ENCODE peak calls at places on chromosomes 7 and 10, in ten cellular contexts. T is GM23248; L is keratinocyte; B is OCI-LY7; J is heart right ventricle; M is lower lobe of right lung; I is stomach; F is breast epithelium; Y is CD4-positive, CD25-positive, alpha-beta regulatory T cell; G is effector memory CD4-positive, alpha-beta T cell. R is an unnamed sample. For H3K36me3, the result is how much of the 10 kb centered on the place peaks cover.

GRCh38 chr7:81583882-81584533 is 185.8 kb downstream of the HGF start:
- DNase-seq in J (no peak), I (no peak), M (no peak), F (no peak), T (peak), G (no peak), Y (no peak), L (no peak), B (no peak), R (no peak)

GRCh38 chr10:121310151-121310711 is 288.0 kb downstream of the FGFR2 start:
- DNase-seq in G (no peak), L (no peak), J (no peak), I (no peak), B (no peak), Y (no peak), T (no peak), M (no peak), F (no peak), R (no peak)

GRCh38 chr7:144009361-144009760 is 9.2 kb downstream of the OR6B1 start:
- DNase-seq in Y (no peak), J (no peak), T (no peak), F (no peak), B (no peak), G (no peak), M (no peak), L (no peak), I (no peak), R (no peak)

GRCh38 chr10:86334515-86335085 is 32.0 kb downstream of the GRID1 start:
- DNase-seq in M (peak), I (no peak), F (no peak), B (no peak), J (no peak), G (no peak), L (no peak), Y (no peak), T (no peak), R (no peak)

GRCh38 chr7:150876817-150877526 is 24.7 kb downstream of the AOC1 start:
- DNase-seq in J (peak), Y (peak), G (peak), L (no peak), T (peak), M (peak), I (peak), F (no peak), B (peak), R (peak)

GRCh38 chr7:3579638-3580219 is 278.7 kb downstream of the SDK1 start:
- DNase-seq in I (no peak), B (no peak), T (no peak), Y (no peak), J (no peak), L (no peak), M (no peak), G (no peak), F (no peak), R (no peak)

GRCh38 chr7:83798489-83798888 is 149.6 kb upstream of the SEMA3E start:
- DNase-seq in L (no peak), F (no peak), T (no peak), M (no peak), Y (no peak), B (no peak), I (no peak), J (no peak), G (no peak), R (no peak)

GRCh38 chr7:45088821-45089313 is at the start of gene NACAD:
- DNase-seq in T (peak), Y (no peak), M (no peak), G (no peak), I (peak), L (no peak), J (peak), F (no peak), B (no peak), R (no peak)

GRCh38 chr7:135802697-135803096 is 54.1 kb upstream of the FAM180A start:
- DNase-seq in L (no peak), B (no peak), I (no peak), G (no peak), T (peak), M (no peak), F (no peak), Y (no peak), J (no peak), R (no peak)

GRCh38 chr10:45444976-45445898 is 71.2 kb downstream of the ALOX5 start:
- DNase-seq in B (no peak), L (no peak), J (no peak), I (peak), Y (no peak), G (no peak), F (no peak), M (no peak), T (no peak), R (no peak)

GRCh38 chr10:50554381-50554994 is 69.3 kb downstream of the SGMS1 start:
- DNase-seq in B (no peak), Y (no peak), T (no peak), F (no peak), G (no peak), M (no peak), L (no peak), J (no peak), I (no peak), R (no peak)

GRCh38 chr10:89665302-89665701 is 20.3 kb upstream of the PANK1 start:
- DNase-seq in Y (no peak), B (no peak), M (no peak), J (no peak), I (no peak), F (no peak), G (no peak), T (no peak), L (no peak), R (no peak)

GRCh38 chr7:127786184-127786583 is 134.2 kb downstream of the SND1 start:
- DNase-seq in L (no peak), F (no peak), B (no peak), Y (no peak), J (no peak), G (no peak), T (peak), M (no peak), I (no peak), R (no peak)

GRCh38 chr7:78020131-78020873 is 221.7 kb downstream of the PHTF2 start:
- DNase-seq in T (peak), M (no peak), Y (peak), B (peak), L (peak), J (no peak), I (peak), F (no peak), G (no peak), R (peak)

GRCh38 chr7:29588212-29588611 is 24.6 kb downstream of the PRR15 start:
- DNase-seq in L (no peak), T (no peak), F (no peak), B (no peak), J (no peak), G (no peak), M (no peak), I (no peak), Y (no peak), R (no peak)

GRCh38 chr10:125633517-125633999 is 49.4 kb downstream of the TEX36 start:
- DNase-seq in F (no peak), T (no peak), J (no peak), L (no peak), G (no peak), B (no peak), I (no peak), M (no peak), Y (no peak), R (no peak)

GRCh38 chr7:101017099-101017777 is 2.6 kb upstream of the MUC17 start:
- DNase-seq in B (peak), F (no peak), M (peak), T (peak), G (peak), I (peak), J (peak), Y (peak), L (peak), R (peak)

GRCh38 chr7:106813705-106814305 is 51.3 kb upstream of the PIK3CG start:
- DNase-seq in T (peak), J (no peak), F (no peak), I (no peak), L (no peak), G (no peak), B (no peak), M (no peak), Y (no peak), R (no peak)

GRCh38 chr10:116110736-116111135 is 162.3 kb downstream of the GFRA1 start:
- DNase-seq in L (no peak), I (peak), J (no peak), B (no peak), Y (no peak), F (no peak), G (no peak), M (no peak), T (no peak), R (no peak)

GRCh38 chr10:22174442-22174841 is 43.4 kb downstream of the EBLN1 start:
- DNase-seq in L (no peak), B (no peak), T (no peak), F (no peak), I (no peak), Y (no peak), G (no peak), M (no peak), J (no peak), R (no peak)

GRCh38 chr10:78464118-78464855 is 430.6 kb downstream of the RPS24 start:
- DNase-seq in B (no peak), J (no peak), L (no peak), G (no peak), F (no peak), Y (no peak), M (no peak), I (peak), T (no peak), R (no peak)

GRCh38 chr7:137820156-137820555 is 26.6 kb downstream of the DGKI start:
- DNase-seq in G (no peak), M (no peak), B (no peak), F (no peak), L (no peak), Y (no peak), T (peak), J (no peak), I (no peak), R (no peak)

GRCh38 chr7:105212236-105212635 is 176.5 kb downstream of the SRPK2 start:
- DNase-seq in J (no peak), T (no peak), F (no peak), I (no peak), L (no peak), G (no peak), M (no peak), Y (no peak), B (no peak), R (no peak)

GRCh38 chr7:27080844-27081423 is 14.9 kb downstream of the HOXA1 start:
- DNase-seq in B (no peak), G (no peak), F (no peak), J (no peak), T (peak), Y (no peak), L (no peak), I (no peak), M (no peak), R (no peak)

GRCh38 chr7:130242198-130243014 is 24.3 kb upstream of the CPA2 start:
- DNase-seq in F (no peak), L (peak), G (peak), Y (peak), B (peak), T (peak), M (peak), J (peak), I (peak), R (peak)

GRCh38 chr10:86663046-86663345 is 5.3 kb upstream of the LDB3 start:
- DNase-seq in G (no peak), T (no peak), M (peak), I (no peak), Y (no peak), J (peak), L (no peak), F (no peak), B (no peak), R (no peak)

GRCh38 chr10:49174926-49175500 is 13.2 kb downstream of the TMEM273 start:
- DNase-seq in Y (no peak), F (no peak), J (no peak), M (no peak), T (no peak), G (no peak), I (no peak), B (no peak), L (no peak), R (no peak)

GRCh38 chr10:32981760-32982159 is 23.7 kb upstream of the ITGB1 start:
- DNase-seq in F (no peak), J (peak), L (no peak), B (peak), Y (no peak), T (peak), G (no peak), M (no peak), I (peak), R (no peak)

GRCh38 chr7:136251826-136252225 is 274.7 kb upstream of the MTPN start:
- DNase-seq in F (no peak), M (no peak), B (no peak), Y (no peak), G (no peak), L (no peak), T (peak), J (no peak), I (no peak), R (no peak)

GRCh38 chr7:134255814-134256213 is 60.9 kb downstream of the SLC35B4 start:
- DNase-seq in Y (no peak), J (no peak), T (no peak), I (no peak), M (no peak), G (no peak), F (no peak), B (no peak), L (no peak), R (no peak)

GRCh38 chr10:74738985-74739567 is 87.3 kb upstream of the KAT6B start:
- DNase-seq in L (no peak), F (no peak), M (no peak), Y (peak), J (no peak), G (no peak), B (peak), I (no peak), T (peak), R (no peak)

GRCh38 chr7:105046414-105046813 is 32.4 kb downstream of the KMT2E start:
- DNase-seq in F (no peak), B (no peak), I (no peak), T (peak), Y (no peak), J (no peak), G (no peak), L (no peak), M (no peak), R (no peak)

GRCh38 chr10:28954211-28954610 is 276.9 kb downstream of the BAMBI start:
- DNase-seq in M (no peak), F (no peak), J (no peak), I (no peak), Y (no peak), T (no peak), B (no peak), G (no peak), L (no peak), R (no peak)

GRCh38 chr7:144063710-144064109 is 5.9 kb upstream of the OR2A25 start:
- DNase-seq in M (no peak), J (no peak), G (no peak), F (no peak), I (no peak), B (no peak), L (no peak), T (no peak), Y (no peak), R (no peak)

GRCh38 chr7:1045038-1045726 is 836 bp downstream of the GPR146 start:
- DNase-seq in T (no peak), G (no peak), I (no peak), B (no peak), M (no peak), F (no peak), L (no peak), Y (no peak), J (no peak), R (no peak)

DNA sequence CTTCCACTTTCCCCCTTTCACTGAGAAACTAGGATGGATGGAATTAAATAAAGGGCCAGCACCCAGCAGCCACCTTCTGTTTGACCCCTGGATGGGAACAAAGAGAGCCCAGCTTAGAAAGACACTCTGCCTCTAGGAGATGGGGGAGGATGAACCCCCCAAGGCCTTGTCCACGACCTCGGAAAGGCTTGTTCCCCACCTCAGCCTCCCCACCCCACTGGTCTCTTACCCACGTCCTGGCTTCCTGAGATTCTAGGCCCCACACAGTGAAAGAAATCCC is 9.7 kb downstream of the ITPRIP start:
- DNase-seq in L (no peak), M (no peak), J (no peak), I (no peak), Y (no peak), T (no peak), F (peak), G (no peak), B (no peak), R (no peak)
- H3K4me3 ChIP-seq in L (peak), M (peak), J (peak), I (peak), Y (peak), T (peak), F (peak), G (peak), B (no peak), R (peak)

GRCh38 chr7:98911936-98912335 is 33.6 kb downstream of the TRRAP start:
- DNase-seq in L (no peak), F (no peak), J (no peak), Y (no peak), B (no peak), G (no peak), T (no peak), M (no peak), I (peak), R (no peak)
- H3K36me3 ChIP-seq in L (under half), F (under half), J (half or more), Y (half or more), B (half or more), G (half or more), T (under half), M (half or more), I (half or more), R (under half)

GRCh38 chr7:35546691-35547090 is 148.2 kb downstream of the HERPUD2 start:
- DNase-seq in G (no peak), F (no peak), J (no peak), L (no peak), T (no peak), Y (no peak), B (no peak), I (no peak), M (no peak), R (no peak)

GRCh38 chr7:35551682-35552081 is 143.3 kb downstream of the HERPUD2 start:
- DNase-seq in L (no peak), B (no peak), F (no peak), G (no peak), T (no peak), I (no peak), M (no peak), J (no peak), Y (no peak), R (no peak)

GRCh38 chr7:35548291-35548690 is 146.6 kb downstream of the HERPUD2 start:
- DNase-seq in T (no peak), L (no peak), J (no peak), Y (no peak), F (no peak), B (no peak), M (no peak), I (no peak), G (no peak), R (no peak)

GRCh38 chr7:35550831-35551230 is 144.1 kb downstream of the HERPUD2 start:
- DNase-seq in F (no peak), G (no peak), B (no peak), T (no peak), L (no peak), J (no peak), M (no peak), Y (no peak), I (no peak), R (no peak)

DNA sequence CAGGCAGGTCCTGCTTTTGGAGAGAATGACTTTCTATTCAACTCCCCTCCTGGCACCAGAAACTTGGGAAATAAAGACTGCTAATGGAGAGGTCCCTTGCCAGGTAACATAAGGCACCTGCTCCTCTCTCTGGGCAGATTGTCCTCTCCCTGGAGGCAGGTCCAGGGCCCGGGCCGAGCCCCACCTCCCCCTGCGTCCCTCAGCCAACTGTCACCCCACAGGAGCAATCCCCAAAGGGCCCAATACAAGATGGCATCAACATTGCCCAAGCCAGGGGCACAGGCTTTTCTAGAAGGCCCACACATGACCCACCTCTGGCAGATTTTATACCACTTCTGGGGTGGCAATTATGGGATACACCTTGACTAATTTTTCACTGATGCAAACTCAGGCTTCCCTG is 145.2 kb downstream of the HERPUD2 start:
- DNase-seq in T (no peak), Y (no peak), J (no peak), I (no peak), M (no peak), B (no peak), F (no peak), G (no peak), L (no peak), R (no peak)
- H3K4me3 ChIP-seq in T (no peak), Y (no peak), J (no peak), I (no peak), M (no peak), B (no peak), F (no peak), G (no peak), L (no peak), R (no peak)

GRCh38 chr10:96598841-96599240 is 12.0 kb upstream of the TM9SF3 start:
- DNase-seq in B (no peak), J (no peak), I (no peak), T (no peak), Y (no peak), L (no peak), G (no peak), M (no peak), F (no peak), R (no peak)

GRCh38 chr10:96596422-96597407 is 9.9 kb upstream of the TM9SF3 start:
- DNase-seq in B (no peak), I (no peak), F (no peak), M (no peak), T (no peak), L (no peak), G (no peak), J (no peak), Y (no peak), R (no peak)

GRCh38 chr10:96600337-96600736 is 13.5 kb upstream of the TM9SF3 start:
- DNase-seq in Y (no peak), I (peak), F (no peak), B (no peak), J (no peak), L (no peak), M (no peak), T (no peak), G (no peak), R (no peak)

DNA sequence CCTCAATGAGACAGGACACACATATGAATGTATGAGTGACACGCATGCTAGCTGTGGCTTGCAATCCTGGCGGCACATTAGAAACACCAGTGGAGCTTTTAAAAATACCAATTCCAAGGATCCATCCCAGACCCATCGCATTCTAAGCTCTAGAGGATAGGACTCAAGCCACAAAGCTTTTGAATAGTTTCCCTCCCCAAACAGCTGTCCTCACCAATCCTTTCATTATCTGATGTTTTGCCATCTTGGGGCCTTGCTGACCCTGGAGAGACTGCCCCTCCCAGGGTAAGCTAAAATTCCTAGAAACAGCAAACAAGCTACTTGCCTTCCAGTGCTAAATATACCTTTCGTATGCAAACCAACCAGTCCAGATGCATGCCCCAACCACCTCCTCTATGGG is 8.9 kb upstream of the TM9SF3 start:
- DNase-seq in F (no peak), G (no peak), M (no peak), T (no peak), Y (no peak), J (no peak), I (no peak), L (no peak), B (no peak), R (no peak)
- H3K36me3 ChIP-seq in F (under half), G (under half), M (under half), T (under half), Y (under half), J (under half), I (under half), L (under half), B (half or more), R (under half)

GRCh38 chr7:115113776-115114175 is 191.9 kb downstream of the MDFIC start:
- DNase-seq in B (no peak), F (no peak), Y (no peak), T (no peak), M (no peak), J (no peak), L (no peak), G (no peak), I (peak), R (no peak)

GRCh38 chr7:115122388-115122787 is 200.5 kb downstream of the MDFIC start:
- DNase-seq in J (no peak), I (no peak), F (no peak), L (no peak), G (no peak), B (no peak), T (no peak), M (no peak), Y (no peak), R (no peak)

GRCh38 chr7:115113131-115113530 is 191.2 kb downstream of the MDFIC start:
- DNase-seq in M (no peak), G (no peak), B (no peak), L (no peak), F (no peak), Y (no peak), J (no peak), I (no peak), T (no peak), R (no peak)

GRCh38 chr7:115116773-115117715 is 195.2 kb downstream of the MDFIC start:
- DNase-seq in I (no peak), L (no peak), T (no peak), F (no peak), M (no peak), J (no peak), Y (no peak), G (no peak), B (no peak), R (no peak)

GRCh38 chr7:115117748-115118147 is 195.9 kb downstream of the MDFIC start:
- DNase-seq in L (no peak), I (no peak), F (no peak), Y (no peak), B (no peak), M (no peak), J (no peak), G (no peak), T (no peak), R (no peak)
- H3K4me3 ChIP-seq in L (no peak), I (no peak), F (no peak), Y (no peak), B (no peak), M (no peak), J (no peak), G (no peak), T (no peak), R (no peak)

GRCh38 chr10:92714152-92714836 is 24.5 kb downstream of the HHEX start:
- DNase-seq in L (no peak), F (no peak), T (no peak), I (no peak), J (no peak), G (no peak), Y (no peak), B (peak), M (no peak), R (no peak)
- H3K36me3 ChIP-seq in L (under half), F (under half), T (under half), I (under half), J (under half), G (under half), Y (under half), B (under half), M (under half), R (under half)